ENCODE peak calls at places on chromosomes 11 and 22, in nine cellular contexts. W is cardiac fibroblast; U is ELF-1; H is C1 segment of cervical spinal cord; S is neural crest cell; D is lower leg skin; Y is stimulated activated CD4-positive, alpha-beta T cell treated with anti-CD3 and anti-CD28 coated beads, Interleukin-12 subunit alpha, Interleukin-12 subunit beta, amount 100 ng/mL, for 4 hours; M is right atrium auricular region; N is activated CD4-positive, alpha-beta T cell treated with anti-CD3 and anti-CD28 coated beads, Interleukin-2, amount 50 U/mL, for 24 hours. G is an unnamed sample.

GRCh38 chr11:861105-861479 is 18.4 kb downstream of the TSPAN4 start:
- DNase-seq in W (no peak), U (no peak), H (no peak), S (no peak), D (no peak), Y (no peak), M (no peak), N (no peak), G (no peak)

GRCh38 chr11:124643605-124644425 is 21.2 kb downstream of the TBRG1 start:
- DNase-seq in W (peak), U (no peak), H (no peak), S (no peak), D (no peak), Y (no peak), M (no peak), N (no peak), G (no peak)

GRCh38 chr11:73521621-73522020 is 76.3 kb downstream of the FAM168A start:
- DNase-seq in W (peak), U (peak), H (no peak), S (no peak), D (no peak), Y (no peak), M (no peak), N (no peak), G (no peak)

GRCh38 chr11:73951797-73952196 is 971 bp downstream of the DNAJB13 start:
- DNase-seq in W (no peak), U (no peak), H (no peak), S (no peak), D (no peak), Y (no peak), M (no peak), N (no peak), G (no peak)

GRCh38 chr11:444397-445144 is 2.8 kb upstream of the ANO9 start:
- DNase-seq in W (peak), U (no peak), H (no peak), S (no peak), D (no peak), Y (no peak), M (no peak), N (no peak), G (no peak)

GRCh38 chr11:120256779-120257178 is 16.8 kb downstream of the POU2F3 start:
- DNase-seq in W (no peak), U (no peak), H (no peak), S (no peak), D (no peak), Y (no peak), M (no peak), N (no peak), G (no peak)

GRCh38 chr11:119424276-119424675 is 1.3 kb upstream of the THY1 start:
- DNase-seq in W (no peak), U (no peak), H (no peak), S (no peak), D (no peak), Y (no peak), M (peak), N (no peak), G (no peak)

GRCh38 chr11:6931146-6931713 is 5.0 kb downstream of the ZNF215 start:
- DNase-seq in W (peak), U (no peak), H (no peak), S (no peak), D (no peak), Y (no peak), M (no peak), N (no peak), G (no peak)

GRCh38 chr11:2813141-2813908 is 72.2 kb downstream of the CDKN1C start:
- DNase-seq in W (peak), U (no peak), H (no peak), S (no peak), D (no peak), Y (no peak), M (no peak), N (no peak), G (no peak)

GRCh38 chr22:36811094-36811797 is 5.6 kb downstream of the PVALB start:
- DNase-seq in W (no peak), U (no peak), H (no peak), S (no peak), D (no peak), Y (no peak), M (no peak), N (no peak), G (no peak)

GRCh38 chr22:36457688-36458450 is 23.6 kb downstream of the TXN2 start:
- DNase-seq in W (peak), U (no peak), H (no peak), S (no peak), D (peak), Y (no peak), M (no peak), N (no peak), G (peak)

GRCh38 chr22:50189849-50190181 is 4.1 kb downstream of the TRABD start:
- DNase-seq in W (no peak), U (no peak), H (no peak), S (no peak), D (no peak), Y (no peak), M (no peak), N (no peak), G (no peak)

GRCh38 chr11:67352546-67353316 is 615 bp downstream of the POLD4 start:
- DNase-seq in W (peak), U (no peak), H (no peak), S (no peak), D (no peak), Y (no peak), M (no peak), N (no peak), G (no peak)

GRCh38 chr11:106495046-106495445 is 417.6 kb downstream of the AASDHPPT start:
- DNase-seq in W (peak), U (no peak), H (no peak), S (no peak), D (no peak), Y (no peak), M (no peak), N (no peak), G (no peak)